ENCODE peak calls at places on chromosomes 12 and 14, in nine cellular contexts. Z is CD8-positive, alpha-beta T cell; F is GM12878; Y is transverse colon; I is endothelial cell of umbilical vein; J is upper lobe of right lung; U is heart left ventricle; P is body of pancreas; C is AG04450. A is an unnamed sample. For H3K27me3, the result is how much of the 10 kb centered on the place peaks cover.

GRCh38 chr12:105014603-105015002 is 28.5 kb downstream of the NOPCHAP1 start:
- DNase-seq in Z (no peak), C (no peak), J (no peak), I (no peak), P (no peak), Y (no peak), F (no peak), U (no peak), A (no peak)

GRCh38 chr12:68905731-68906130 is 27.2 kb downstream of the CPM start:
- DNase-seq in P (no peak), I (no peak), F (no peak), U (no peak), C (no peak), J (no peak), Y (no peak), Z (no peak), A (no peak)

GRCh38 chr14:35385042-35385839 is 19.3 kb downstream of the NFKBIA start:
- DNase-seq in P (peak), C (no peak), Y (peak), J (no peak), Z (no peak), I (peak), F (no peak), U (peak), A (no peak)

GRCh38 chr12:107200394-107200793 is 107.0 kb upstream of the CRY1 start:
- DNase-seq in F (no peak), Z (no peak), U (no peak), Y (no peak), C (peak), I (no peak), J (no peak), P (no peak), A (no peak)

GRCh38 chr12:1326258-1326657 is 268.1 kb downstream of the FBXL14 start:
- DNase-seq in C (no peak), U (no peak), P (no peak), I (no peak), Y (no peak), J (no peak), F (no peak), Z (no peak), A (no peak)

GRCh38 chr12:96075560-96075959 is 40.2 kb upstream of the LTA4H start:
- DNase-seq in I (no peak), Z (no peak), C (no peak), U (no peak), F (no peak), Y (no peak), J (no peak), P (no peak), A (no peak)

GRCh38 chr12:8687846-8688601 is 9.8 kb upstream of the RIMKLB start:
- DNase-seq in P (peak), Y (peak), Z (no peak), J (no peak), F (no peak), U (no peak), I (peak), C (peak), A (no peak)

GRCh38 chr12:91681751-91682150 is 463.9 kb downstream of the BTG1 start:
- DNase-seq in F (no peak), J (no peak), I (no peak), P (no peak), U (no peak), Y (no peak), Z (no peak), C (no peak), A (no peak)

DNA sequence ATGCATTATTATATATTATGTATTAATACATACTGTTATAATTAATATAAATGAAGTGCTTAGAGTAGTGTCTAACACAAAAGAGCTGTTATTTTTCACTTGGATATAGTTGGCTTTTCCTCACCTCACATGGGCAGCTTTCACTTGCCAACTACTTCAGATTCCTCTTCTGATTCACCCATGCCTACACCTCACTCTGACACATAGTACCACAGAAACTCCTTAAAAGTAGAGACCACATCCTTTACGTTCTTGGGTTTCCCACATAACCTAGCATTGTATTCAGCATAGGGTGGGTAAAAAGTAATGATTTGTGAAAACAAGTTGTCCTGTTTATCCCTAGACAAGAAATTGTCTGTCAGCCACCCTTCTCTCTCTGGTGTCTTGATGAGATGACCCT is 61.0 kb downstream of the DIO2 start:
- DNase-seq in I (no peak), U (no peak), J (no peak), C (no peak), F (no peak), P (no peak), Y (no peak), Z (no peak), A (no peak)
- H3K4me3 ChIP-seq in I (no peak), U (no peak), J (no peak), C (no peak), F (no peak), P (no peak), Y (no peak), Z (no peak), A (no peak)

GRCh38 chr12:125734137-125734536 is 668.9 kb downstream of the AACS start:
- DNase-seq in P (no peak), F (no peak), C (no peak), Z (no peak), U (no peak), I (no peak), J (no peak), Y (no peak), A (no peak)
- TF ChIP-seq CTCF in P (no peak), F (no peak), C (no peak), Z (no peak), U (no peak), I (no peak), J (no peak), Y (no peak), A (peak)

GRCh38 chr12:54561164-54561563 is 11.8 kb downstream of the PDE1B start:
- DNase-seq in Y (peak), P (peak), I (no peak), C (no peak), Z (no peak), U (peak), J (no peak), F (no peak), A (no peak)
- H3K27me3 ChIP-seq in Y (under half), P (under half), I (under half), C (under half), Z (under half), U (under half), J (under half), F (under half), A (under half)

DNA sequence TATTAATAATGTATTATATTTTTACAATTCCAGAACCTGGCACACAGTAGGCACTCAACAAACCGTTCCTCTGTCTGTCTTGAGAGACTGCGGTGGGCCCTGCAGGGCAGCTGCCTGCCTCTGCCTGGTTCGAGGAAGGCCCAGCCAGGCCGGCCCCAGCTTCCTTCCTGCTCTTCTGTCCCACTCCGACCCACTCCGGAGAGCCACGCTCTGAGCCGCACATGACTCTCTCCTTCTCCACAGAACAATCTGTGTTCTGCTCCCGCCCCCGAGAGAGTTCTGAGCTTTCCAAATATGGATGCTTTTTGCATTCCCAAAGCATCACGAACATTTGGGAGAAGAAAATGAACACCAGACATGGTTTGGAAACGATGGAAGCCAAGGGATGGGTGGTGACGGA is 57.3 kb downstream of the TTC7B start:
- DNase-seq in J (peak), I (peak), C (no peak), U (peak), F (no peak), P (peak), Y (peak), Z (no peak), A (no peak)
- H3K4me3 ChIP-seq in J (peak), I (peak), C (peak), U (peak), F (peak), P (no peak), Y (peak), Z (peak), A (peak)

GRCh38 chr12:64273527-64274403 is 51.7 kb upstream of the KICS2 start:
- DNase-seq in Y (peak), J (no peak), Z (no peak), C (no peak), U (no peak), I (peak), F (no peak), P (no peak), A (peak)
- TF ChIP-seq CTCF in Y (no peak), J (peak), Z (no peak), C (peak), U (no peak), I (peak), F (peak), P (no peak), A (peak)

GRCh38 chr12:54002278-54002914 is 2.4 kb downstream of the HOXC9 start:
- DNase-seq in F (no peak), Z (no peak), U (no peak), P (no peak), I (no peak), Y (no peak), J (no peak), C (no peak), A (no peak)
- H3K27me3 ChIP-seq in F (under half), Z (half or more), U (half or more), P (half or more), I (half or more), Y (half or more), J (half or more), C (half or more), A (under half)